ENCODE peak calls at places on chromosomes 13 and 19, in eight cellular contexts. X, S, D, C, M, I, R and K are unnamed samples.

GRCh38 chr19:1631557-1632100 is 20.8 kb downstream of the TCF3 start:
- ATAC-seq in X (no peak), S (no peak), D (no peak), C (no peak), M (peak; percentile 27), I (peak; percentile 28), R (no peak), K (no peak)

GRCh38 chr19:20423381-20424207 is 142.0 kb downstream of the ZNF737 start:
- ATAC-seq in X (no peak), S (peak; percentile 66), D (peak; percentile 88), C (no peak), M (peak; percentile 82), I (peak; percentile 75), R (peak; percentile 72), K (peak; percentile 63)

GRCh38 chr13:44906230-44906629 is 83.0 kb downstream of the NUFIP1 start:
- ATAC-seq in X (no peak), S (no peak), D (no peak), C (no peak), M (no peak), I (no peak), R (no peak), K (no peak)

GRCh38 chr13:109875746-109876145 is 89.4 kb upstream of the IRS2 start:
- ATAC-seq in X (no peak), S (peak; percentile 31), D (no peak), C (no peak), M (no peak), I (no peak), R (no peak), K (no peak)

GRCh38 chr19:980133-980998 is 3.8 kb upstream of the WDR18 start:
- ATAC-seq in X (no peak), S (no peak), D (no peak), C (no peak), M (no peak), I (peak; percentile 31), R (no peak), K (no peak)

GRCh38 chr19:11236324-11237301 is 2.8 kb upstream of the ANGPTL8 start:
- ATAC-seq in X (no peak), S (peak; percentile 12), D (peak; percentile 10), C (no peak), M (no peak), I (no peak), R (no peak), K (no peak)

GRCh38 chr13:105914637-105915036 is 620.8 kb downstream of the EFNB2 start:
- ATAC-seq in X (no peak), S (peak; percentile 28), D (peak; percentile 10), C (no peak), M (no peak), I (no peak), R (no peak), K (no peak)

GRCh38 chr19:40612831-40613668 is 11.9 kb downstream of the LTBP4 start:
- ATAC-seq in X (no peak), S (peak; percentile 6), D (peak; percentile 29), C (peak; percentile 21), M (peak; percentile 28), I (no peak), R (peak; percentile 10), K (no peak)

GRCh38 chr13:29541400-29541799 is 54.1 kb downstream of the SLC7A1 start:
- ATAC-seq in X (no peak), S (no peak), D (no peak), C (no peak), M (no peak), I (no peak), R (no peak), K (no peak)

GRCh38 chr19:15404780-15405211 is 14.0 kb downstream of the AKAP8L start:
- ATAC-seq in X (no peak), S (no peak), D (no peak), C (no peak), M (no peak), I (no peak), R (no peak), K (no peak)

GRCh38 chr19:47316513-47316912 is 6.9 kb downstream of the C5AR1 start:
- ATAC-seq in X (no peak), S (no peak), D (no peak), C (no peak), M (no peak), I (no peak), R (no peak), K (no peak)

GRCh38 chr13:106566682-106567420 is 1.1 kb downstream of the ARGLU1 start:
- ATAC-seq in X (peak; percentile 45), S (peak; percentile 57), D (peak; percentile 77), C (no peak), M (peak; percentile 75), I (peak; percentile 67), R (peak; percentile 66), K (peak; percentile 35)

GRCh38 chr19:16834747-16835146 is 5.5 kb downstream of the SIN3B start:
- ATAC-seq in X (no peak), S (no peak), D (no peak), C (no peak), M (no peak), I (no peak), R (no peak), K (no peak)

GRCh38 chr13:111388851-111389500 is 68.5 kb downstream of the TEX29 start:
- ATAC-seq in X (no peak), S (no peak), D (no peak), C (peak; percentile 59), M (peak; percentile 35), I (no peak), R (no peak), K (no peak)

GRCh38 chr13:100195568-100195967 is 106.7 kb downstream of the PCCA start:
- ATAC-seq in X (no peak), S (no peak), D (no peak), C (no peak), M (no peak), I (no peak), R (no peak), K (no peak)

GRCh38 chr13:100197116-100197515 is 108.2 kb downstream of the PCCA start:
- ATAC-seq in X (no peak), S (no peak), D (no peak), C (no peak), M (no peak), I (no peak), R (no peak), K (no peak)

GRCh38 chr13:100196380-100196779 is 107.5 kb downstream of the PCCA start:
- ATAC-seq in X (no peak), S (no peak), D (no peak), C (no peak), M (no peak), I (no peak), R (no peak), K (no peak)

GRCh38 chr13:100197591-100198365 is 108.9 kb downstream of the PCCA start:
- ATAC-seq in X (no peak), S (no peak), D (no peak), C (no peak), M (peak; percentile 71), I (no peak), R (peak; percentile 71), K (no peak)
- H3K4me1 ChIP-seq in X (no peaks in the 10 kb centered on the region), S (no peaks in the 10 kb centered on the region), D (no peaks in the 10 kb centered on the region), C (no peaks in the 10 kb centered on the region), M (no peaks in the 10 kb centered on the region), I (no peaks in the 10 kb centered on the region), R (no peaks in the 10 kb centered on the region), K (no peaks in the 10 kb centered on the region)

GRCh38 chr19:49999371-50000010 is 25.7 kb downstream of the VRK3 start:
- ATAC-seq in X (no peak), S (peak; percentile 27), D (no peak), C (no peak), M (no peak), I (no peak), R (no peak), K (no peak)
- H3K4me1 ChIP-seq in X (peaks cover 12% of the 10 kb centered on the region), S (no peaks in the 10 kb centered on the region), D (peaks cover 18% of the 10 kb centered on the region), C (no peaks in the 10 kb centered on the region), M (peaks cover 10% of the 10 kb centered on the region), I (no peaks in the 10 kb centered on the region), R (peaks cover 4% of the 10 kb centered on the region), K (peaks cover 2% of the 10 kb centered on the region)

GRCh38 chr19:29875931-29876330 is 64.1 kb downstream of the CCNE1 start:
- ATAC-seq in X (no peak), S (no peak), D (no peak), C (no peak), M (no peak), I (no peak), R (no peak), K (no peak)
- H3K4me1 ChIP-seq in X (peaks cover 13% of the 10 kb centered on the region), S (peaks cover 6% of the 10 kb centered on the region), D (peaks cover 18% of the 10 kb centered on the region), C (no peaks in the 10 kb centered on the region), M (peaks cover 17% of the 10 kb centered on the region), I (peaks cover 15% of the 10 kb centered on the region), R (peaks cover 6% of the 10 kb centered on the region), K (peaks cover 14% of the 10 kb centered on the region)

GRCh38 chr19:49599378-49600298 is 8.7 kb downstream of the PRR12 start:
- ATAC-seq in X (no peak), S (no peak), D (no peak), C (no peak), M (no peak), I (no peak), R (no peak), K (no peak)
- H3K4me1 ChIP-seq in X (no peaks in the 10 kb centered on the region), S (no peaks in the 10 kb centered on the region), D (no peaks in the 10 kb centered on the region), C (no peaks in the 10 kb centered on the region), M (no peaks in the 10 kb centered on the region), I (no peaks in the 10 kb centered on the region), R (no peaks in the 10 kb centered on the region), K (no peaks in the 10 kb centered on the region)

GRCh38 chr13:51589793-51590192 is 5.5 kb downstream of the WDFY2 start:
- ATAC-seq in X (no peak), S (no peak), D (no peak), C (no peak), M (no peak), I (no peak), R (no peak), K (no peak)

GRCh38 chr13:51585234-51585672 is 991 bp downstream of the WDFY2 start:
- ATAC-seq in X (no peak), S (no peak), D (no peak), C (no peak), M (no peak), I (no peak), R (no peak), K (no peak)

GRCh38 chr13:51585696-51586095 is 1.4 kb downstream of the WDFY2 start:
- ATAC-seq in X (no peak), S (no peak), D (no peak), C (no peak), M (no peak), I (no peak), R (no peak), K (no peak)

GRCh38 chr13:51588406-51588949 is 4.2 kb downstream of the WDFY2 start:
- ATAC-seq in X (no peak), S (no peak), D (no peak), C (no peak), M (no peak), I (no peak), R (no peak), K (no peak)

DNA sequence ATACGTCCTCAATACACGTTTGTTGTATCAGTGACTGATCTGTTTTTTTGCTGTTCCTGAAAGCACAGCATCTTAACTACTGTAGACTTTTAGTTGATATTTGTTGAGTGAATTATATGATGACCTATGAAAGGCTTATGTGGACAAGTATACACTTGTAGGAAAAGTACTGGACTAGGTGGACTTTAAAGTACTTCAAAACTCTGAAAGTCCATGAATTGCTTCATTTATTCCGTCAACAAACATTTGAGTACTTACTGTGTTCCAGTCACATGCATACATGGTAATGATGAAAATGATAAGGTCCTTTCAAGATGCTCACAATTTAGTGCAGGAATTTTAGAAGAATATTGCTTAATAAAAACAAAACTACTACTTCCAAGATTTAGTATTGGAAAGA is 3.1 kb downstream of the WDFY2 start:
- ATAC-seq in X (no peak), S (no peak), D (no peak), C (no peak), M (no peak), I (no peak), R (no peak), K (no peak)
- H3K4me1 ChIP-seq in X (peaks cover 24% of the 10 kb centered on the region), S (peaks cover 61% of the 10 kb centered on the region), D (peaks cover 43% of the 10 kb centered on the region), C (peaks cover 17% of the 10 kb centered on the region), M (peaks cover 49% of the 10 kb centered on the region), I (peaks cover 48% of the 10 kb centered on the region), R (peaks cover 26% of the 10 kb centered on the region), K (peaks cover 67% of the 10 kb centered on the region)